ENCODE peak calls at places on chromosomes 3 and 15, in five cellular contexts. A is left lung, G is left ventricle myocardium inferior, N is epithelial cell of prostate, T is H9. F is an unnamed sample.

GRCh38 chr3:22858486-22858885 is 344.6 kb upstream of the UBE2E2 start:
- DNase-seq in N (no peak), G (no peak), T (no peak), A (no peak), F (no peak)

GRCh38 chr3:53254810-53255359 is 937 bp downstream of the TKT start:
- DNase-seq in G (peak), N (no peak), A (peak), T (peak), F (peak)

GRCh38 chr3:65597225-65597951 is 441.3 kb downstream of the MAGI1 start:
- DNase-seq in N (no peak), G (no peak), A (no peak), T (peak), F (no peak)

GRCh38 chr15:32029862-32030781 is at the start of gene CHRNA7:
- DNase-seq in A (peak), T (peak), G (peak), N (no peak), F (peak)

GRCh38 chr15:57496946-57497944 is 94.5 kb upstream of the MYZAP start:
- DNase-seq in G (no peak), T (no peak), N (no peak), A (no peak), F (no peak)

GRCh38 chr3:134228461-134228860 is 22.2 kb downstream of the RYK start:
- DNase-seq in T (no peak), N (no peak), G (no peak), A (no peak), F (no peak)

GRCh38 chr3:13348671-13349396 is 71.3 kb downstream of the NUP210 start:
- DNase-seq in A (no peak), T (peak), N (no peak), G (no peak), F (no peak)

GRCh38 chr3:31066999-31067398 is 172.5 kb upstream of the GADL1 start:
- DNase-seq in G (no peak), T (no peak), A (no peak), N (peak), F (peak)

GRCh38 chr3:18556503-18556902 is 131.4 kb upstream of the SATB1 start:
- DNase-seq in N (peak), A (no peak), T (no peak), G (no peak), F (no peak)

GRCh38 chr3:143330316-143330868 is 210.8 kb downstream of the CHST2 start:
- DNase-seq in G (no peak), N (no peak), A (no peak), T (no peak), F (no peak)

GRCh38 chr3:171088496-171088895 is 62.0 kb upstream of the SLC2A2 start:
- DNase-seq in T (no peak), G (no peak), A (no peak), N (no peak), F (no peak)

GRCh38 chr15:73002509-73002908 is 49.8 kb upstream of the NEO1 start:
- DNase-seq in A (no peak), N (no peak), T (no peak), G (no peak), F (no peak)

GRCh38 chr3:63142681-63143080 is 135.4 kb upstream of the SYNPR start:
- DNase-seq in G (no peak), A (no peak), T (no peak), N (no peak), F (no peak)

GRCh38 chr3:187368765-187369450 is 723 bp downstream of the RTP4 start:
- DNase-seq in G (no peak), N (peak), A (no peak), T (no peak), F (peak)

GRCh38 chr3:130084581-130084980 is 3.0 kb downstream of the ALG1L2 start:
- DNase-seq in N (no peak), T (no peak), G (no peak), A (no peak), F (no peak)

GRCh38 chr3:117322866-117323265 is 613.3 kb downstream of the TUSC7 start:
- DNase-seq in A (no peak), N (no peak), G (no peak), T (no peak), F (peak)

GRCh38 chr3:195031574-195032003 is 239.4 kb downstream of the XXYLT1 start:
- DNase-seq in G (no peak), T (no peak), A (peak), N (no peak), F (no peak)

GRCh38 chr3:99954914-99955644 is 137.4 kb downstream of the CMSS1 start:
- DNase-seq in T (no peak), A (no peak), N (no peak), G (no peak), F (no peak)

GRCh38 chr3:166663194-166663593 is 716.9 kb downstream of the ZBBX start:
- DNase-seq in T (no peak), A (no peak), N (peak), G (no peak), F (no peak)

GRCh38 chr15:52699457-52699856 is 20.3 kb upstream of the ATOSA start:
- DNase-seq in T (no peak), N (no peak), A (no peak), G (no peak), F (no peak)

GRCh38 chr3:96266395-96267187 is 547.8 kb upstream of the EPHA6 start:
- DNase-seq in A (no peak), N (peak), G (no peak), T (no peak), F (peak)

GRCh38 chr3:96267577-96267976 is 546.8 kb upstream of the EPHA6 start:
- DNase-seq in N (no peak), A (no peak), T (no peak), G (no peak), F (no peak)

GRCh38 chr3:96259299-96259698 is 555.1 kb upstream of the EPHA6 start:
- DNase-seq in N (no peak), G (no peak), T (no peak), A (no peak), F (no peak)

GRCh38 chr3:96264701-96265100 is 549.7 kb upstream of the EPHA6 start:
- DNase-seq in N (peak), T (no peak), A (no peak), G (no peak), F (no peak)
- H3K27ac ChIP-seq in N (peak), T (no peak), A (no peak), G (no peak), F (no peak)

GRCh38 chr15:29913528-29914135 is 91.4 kb upstream of the TJP1 start:
- DNase-seq in N (no peak), A (no peak), T (no peak), G (no peak), F (no peak)
- H3K27ac ChIP-seq in N (no peak), A (no peak), T (no peak), G (peak), F (no peak)

GRCh38 chr15:94253742-94254141 is 22.4 kb downstream of the MCTP2 start:
- DNase-seq in T (no peak), A (no peak), G (no peak), N (no peak), F (no peak)
- H3K27ac ChIP-seq in T (no peak), A (no peak), G (no peak), N (no peak), F (no peak)

GRCh38 chr3:141150431-141150830 is 81.2 kb upstream of the PXYLP1 start:
- DNase-seq in A (no peak), T (no peak), N (no peak), G (no peak), F (no peak)
- H3K27ac ChIP-seq in A (no peak), T (no peak), N (no peak), G (no peak), F (no peak)

GRCh38 chr3:101072299-101072698 is 79.1 kb upstream of the ABI3BP start:
- DNase-seq in A (no peak), G (no peak), N (peak), T (no peak), F (peak)
- H3K27ac ChIP-seq in A (no peak), G (no peak), N (peak), T (no peak), F (no peak)

GRCh38 chr15:82554351-82554750 is 14.1 kb upstream of the RPS17 start:
- DNase-seq in A (no peak), T (no peak), N (no peak), G (no peak), F (no peak)
- H3K27ac ChIP-seq in A (no peak), T (no peak), N (peak), G (no peak), F (no peak)

DNA sequence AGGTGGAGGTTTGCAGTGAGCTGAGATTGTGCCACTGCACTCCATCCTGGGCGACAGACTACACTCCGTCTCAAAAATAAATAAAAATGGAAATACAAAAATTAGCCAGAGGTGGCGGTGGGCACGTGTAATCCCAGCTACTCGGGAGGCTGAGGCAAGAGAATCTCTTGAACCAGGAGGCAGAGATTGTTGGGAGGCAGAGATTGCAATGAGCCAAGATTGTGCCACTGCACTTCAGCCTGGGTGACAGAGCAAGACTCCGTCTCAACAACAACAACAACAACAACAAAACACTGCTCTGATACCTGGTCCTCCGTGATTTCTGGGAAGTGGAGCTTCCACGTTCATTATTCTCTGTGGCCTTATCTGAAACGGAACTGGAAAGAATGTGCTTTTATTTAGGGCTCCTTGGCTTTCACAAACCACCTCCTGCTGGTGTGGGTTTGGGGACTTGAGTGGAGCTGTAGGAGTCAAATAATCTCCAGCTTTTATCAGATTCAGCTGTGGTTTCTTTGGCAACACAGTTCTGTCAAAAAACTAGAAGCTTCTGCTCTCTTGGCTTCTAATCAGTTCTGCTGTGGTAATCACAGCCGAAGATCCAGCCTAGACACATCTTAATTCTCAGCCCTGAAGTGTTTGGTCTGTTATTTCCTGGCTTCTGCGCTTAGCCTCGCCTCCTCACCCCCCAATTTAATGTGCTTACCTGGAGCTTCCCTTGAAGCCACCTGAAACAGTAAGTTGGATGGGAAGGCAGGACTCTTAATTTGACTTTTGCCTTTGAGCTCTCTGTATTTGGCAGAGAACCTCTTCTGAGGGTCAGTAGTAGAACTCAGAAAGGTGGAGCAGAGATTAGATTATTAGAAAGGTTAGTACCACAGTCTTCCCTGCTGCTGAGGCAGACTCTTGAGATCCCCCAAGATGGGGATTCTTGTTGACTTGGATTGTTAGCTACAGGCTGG is 21.4 kb downstream of the IRAK2 start:
- DNase-seq in T (no peak), G (no peak), N (no peak), A (no peak), F (no peak)
- H3K27ac ChIP-seq in T (no peak), G (peak), N (no peak), A (peak), F (no peak)

DNA sequence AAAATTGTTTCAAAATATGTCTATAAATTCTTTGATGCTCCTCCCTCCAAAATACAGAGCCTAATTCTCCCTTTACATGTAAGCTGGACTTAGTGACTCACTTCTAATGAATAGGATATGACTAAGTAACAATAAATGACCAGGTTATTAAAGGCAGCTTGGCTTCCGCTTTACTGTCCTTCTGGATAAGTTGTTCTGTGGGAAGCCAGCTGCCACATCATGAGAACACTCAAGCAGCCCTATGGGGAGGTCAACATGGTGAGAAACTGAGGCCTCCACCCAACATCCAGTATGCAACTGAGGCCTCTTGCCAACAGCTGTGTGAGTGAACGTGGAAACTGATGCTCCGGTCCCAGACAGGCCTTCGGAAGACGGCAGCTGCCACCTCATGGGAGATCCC is 247.3 kb upstream of the CHRM5 start:
- DNase-seq in A (no peak), G (no peak), T (no peak), N (peak), F (peak)
- H3K27ac ChIP-seq in A (no peak), G (no peak), T (no peak), N (peak), F (peak)

GRCh38 chr3:136186330-136186729 is 9.8 kb downstream of the MSL2 start:
- DNase-seq in G (no peak), T (no peak), A (peak), N (no peak), F (no peak)
- H3K27ac ChIP-seq in G (no peak), T (no peak), A (no peak), N (peak), F (peak)

GRCh38 chr3:88807471-88808090 is 299.8 kb upstream of the EPHA3 start:
- DNase-seq in G (no peak), N (peak), A (no peak), T (no peak), F (peak)
- H3K27ac ChIP-seq in G (no peak), N (peak), A (no peak), T (no peak), F (no peak)

F was measured in RWPE1.